ENCODE peak calls at places on chromosomes 16 and 17, in six cellular contexts. I, D, N, U, H and Z are unnamed samples.

GRCh38 chr16:48864055-48864454 is 254.1 kb upstream of the N4BP1 start:
- DNase-seq in N (no peak), I (no peak), H (no peak), D (no peak), U (no peak), Z (no peak)

GRCh38 chr16:87335968-87336849 is 19.0 kb upstream of the C16orf95 start:
- DNase-seq in I (no peak), D (no peak), H (no peak), N (no peak), U (no peak), Z (no peak)

GRCh38 chr16:85395207-85395912 is 217.8 kb upstream of the GSE1 start:
- DNase-seq in D (peak), H (no peak), N (no peak), I (no peak), U (peak), Z (no peak)

GRCh38 chr16:27463741-27464662 is 62.0 kb downstream of the IL21R start:
- DNase-seq in I (no peak), D (no peak), U (no peak), N (peak), H (no peak), Z (no peak)

GRCh38 chr16:55359946-55360345 is 35.9 kb downstream of the IRX6 start:
- DNase-seq in D (no peak), N (no peak), H (no peak), U (no peak), I (no peak), Z (no peak)

GRCh38 chr16:23509763-23510153 is 536 bp downstream of the GGA2 start:
- DNase-seq in I (no peak), D (peak), U (no peak), N (no peak), H (no peak), Z (no peak)

GRCh38 chr16:66961065-66961744 is at the start of gene CES3:
- DNase-seq in I (no peak), H (peak), U (peak), N (peak), D (peak), Z (no peak)

GRCh38 chr16:83781-84615 is 6.0 kb downstream of the MPG start:
- DNase-seq in H (no peak), U (peak), I (no peak), N (no peak), D (peak), Z (no peak)

GRCh38 chr17:18198530-18198929 is 14.9 kb downstream of the ALKBH5 start:
- DNase-seq in D (no peak), I (no peak), H (no peak), N (no peak), U (no peak), Z (no peak)

GRCh38 chr17:55770220-55770870 is 19.5 kb downstream of the PCTP start:
- DNase-seq in I (no peak), N (no peak), U (peak), D (peak), H (peak), Z (no peak)

GRCh38 chr17:73695035-73695738 is 50.9 kb upstream of the SDK2 start:
- DNase-seq in D (peak), I (no peak), N (no peak), H (no peak), U (no peak), Z (no peak)

GRCh38 chr17:57892146-57892819 is 42.4 kb upstream of the MRPS23 start:
- DNase-seq in U (peak), I (peak), N (peak), H (peak), D (peak), Z (no peak)

GRCh38 chr16:24800586-24800985 is 45.2 kb upstream of the SLC5A11 start:
- DNase-seq in D (no peak), N (no peak), H (no peak), U (no peak), I (no peak), Z (no peak)

GRCh38 chr17:50904522-50905459 is 38.6 kb upstream of the TOB1 start:
- DNase-seq in U (peak), I (peak), D (no peak), H (no peak), N (no peak), Z (no peak)

GRCh38 chr17:69286257-69286656 is 40.7 kb downstream of the ABCA5 start:
- DNase-seq in N (no peak), U (no peak), D (no peak), I (no peak), H (no peak), Z (no peak)

GRCh38 chr16:47204736-47205499 is 61.2 kb upstream of the NETO2 start:
- DNase-seq in D (no peak), U (no peak), I (no peak), N (no peak), H (no peak), Z (no peak)

GRCh38 chr17:29807520-29808361 is 122.3 kb downstream of the SSH2 start:
- DNase-seq in H (no peak), U (peak), I (peak), N (peak), D (peak), Z (peak)

GRCh38 chr16:81738831-81739496 is 40.1 kb upstream of the PLCG2 start:
- DNase-seq in U (no peak), D (peak), H (no peak), I (no peak), N (no peak), Z (peak)

GRCh38 chr17:64106918-64107317 is 23.0 kb downstream of the ERN1 start:
- DNase-seq in D (no peak), N (no peak), H (no peak), I (no peak), U (no peak), Z (no peak)

GRCh38 chr17:30005709-30006320 is 64.4 kb downstream of the EFCAB5 start:
- DNase-seq in I (no peak), N (no peak), H (no peak), U (no peak), D (no peak), Z (no peak)

GRCh38 chr17:70767102-70767701 is 597.9 kb downstream of the KCNJ2 start:
- DNase-seq in H (no peak), U (peak), D (peak), I (no peak), N (no peak), Z (no peak)

GRCh38 chr16:85062303-85062702 is 34.7 kb downstream of the KIAA0513 start:
- DNase-seq in U (no peak), I (no peak), D (no peak), H (no peak), N (no peak), Z (no peak)

GRCh38 chr17:49076575-49077384 is 55.8 kb upstream of the B4GALNT2 start:
- DNase-seq in U (no peak), I (no peak), N (no peak), H (no peak), D (no peak), Z (no peak)

GRCh38 chr16:24309222-24309905 is 53.2 kb downstream of the CACNG3 start:
- DNase-seq in H (no peak), I (no peak), D (peak), U (no peak), N (no peak), Z (no peak)

GRCh38 chr16:12271006-12271405 is 294.5 kb downstream of the SNX29 start:
- DNase-seq in H (peak), N (no peak), U (peak), I (no peak), D (no peak), Z (no peak)

GRCh38 chr16:27745348-27745747 is 195.4 kb downstream of the KATNIP start:
- DNase-seq in N (no peak), D (peak), H (no peak), I (no peak), U (no peak), Z (no peak)

GRCh38 chr17:50719144-50719923 is at the start of gene LUC7L3:
- DNase-seq in N (peak), I (peak), H (peak), U (peak), D (peak), Z (peak)